ENCODE peak calls at places on chromosomes 4 and X, in five cellular contexts. One of them, this sample, is unnamed.

GRCh38 chr4:1164040-1164439 is 8.3 kb downstream of the SPON2 start:
- DNase-seq in EH: no peak
- DNase-seq in left ventricle myocardium superior: no peak
- DNase-seq in H4: no peak
- DNase-seq in stomach: no peak
- DNase-seq in this sample: peak

GRCh38 chrX:17750436-17750835 is 13.1 kb downstream of the SCML1 start:
- DNase-seq in H4: no peak
- DNase-seq in left ventricle myocardium superior: no peak
- DNase-seq in stomach: no peak
- DNase-seq in EH: no peak
- DNase-seq in this sample: no peak

GRCh38 chr4:145061325-145061920 is 36.6 kb downstream of the ANAPC10 start:
- DNase-seq in H4: peak
- DNase-seq in stomach: no peak
- DNase-seq in EH: peak
- DNase-seq in left ventricle myocardium superior: no peak
- DNase-seq in this sample: peak

GRCh38 chr4:143354990-143355389 is 18.3 kb downstream of the GAB1 start:
- DNase-seq in EH: no peak
- DNase-seq in stomach: no peak
- DNase-seq in H4: no peak
- DNase-seq in left ventricle myocardium superior: no peak
- DNase-seq in this sample: no peak

GRCh38 chrX:27254663-27255062 is 208.5 kb downstream of the PPP4R3C start:
- DNase-seq in stomach: no peak
- DNase-seq in left ventricle myocardium superior: no peak
- DNase-seq in EH: no peak
- DNase-seq in H4: no peak
- DNase-seq in this sample: no peak

GRCh38 chrX:41122664-41123257 is 37.5 kb downstream of the USP9X start:
- DNase-seq in stomach: no peak
- DNase-seq in left ventricle myocardium superior: no peak
- DNase-seq in H4: no peak
- DNase-seq in EH: no peak
- DNase-seq in this sample: no peak

GRCh38 chr4:121070696-121071639 is 1.4 kb downstream of the NDNF start:
- DNase-seq in EH: peak
- DNase-seq in H4: peak
- DNase-seq in stomach: no peak
- DNase-seq in left ventricle myocardium superior: peak
- DNase-seq in this sample: no peak

GRCh38 chrX:43557792-43558191 is 98.3 kb upstream of the MAOA start:
- DNase-seq in stomach: peak
- DNase-seq in EH: peak
- DNase-seq in left ventricle myocardium superior: peak
- DNase-seq in H4: peak
- DNase-seq in this sample: peak

GRCh38 chrX:136816970-136817369 is 36.2 kb upstream of the ARHGEF6 start:
- DNase-seq in EH: peak
- DNase-seq in H4: no peak
- DNase-seq in left ventricle myocardium superior: no peak
- DNase-seq in stomach: no peak
- DNase-seq in this sample: no peak

GRCh38 chr4:74097631-74098550 is 1.1 kb downstream of the CXCL2 start:
- DNase-seq in stomach: no peak
- DNase-seq in left ventricle myocardium superior: no peak
- DNase-seq in EH: no peak
- DNase-seq in H4: no peak
- DNase-seq in this sample: no peak

GRCh38 chr4:1015746-1016145 is 4.3 kb downstream of the FGFRL1 start:
- DNase-seq in H4: no peak
- DNase-seq in left ventricle myocardium superior: no peak
- DNase-seq in stomach: no peak
- DNase-seq in EH: no peak
- DNase-seq in this sample: no peak

GRCh38 chr4:24794111-24794860 is 1.1 kb upstream of the SOD3 start:
- DNase-seq in stomach: no peak
- DNase-seq in H4: no peak
- DNase-seq in EH: peak
- DNase-seq in left ventricle myocardium superior: peak
- DNase-seq in this sample: no peak

GRCh38 chr4:86496094-86497060 is 97.7 kb upstream of the PTPN13 start:
- DNase-seq in H4: no peak
- DNase-seq in stomach: peak
- DNase-seq in EH: peak
- DNase-seq in left ventricle myocardium superior: no peak
- DNase-seq in this sample: peak

GRCh38 chr4:183362916-183363542 is 40.8 kb upstream of the CLDN24 start:
- DNase-seq in left ventricle myocardium superior: no peak
- DNase-seq in EH: peak
- DNase-seq in H4: no peak
- DNase-seq in stomach: no peak
- DNase-seq in this sample: no peak

GRCh38 chr4:183136880-183137279 is 37.8 kb downstream of the WWC2 start:
- DNase-seq in H4: no peak
- DNase-seq in stomach: no peak
- DNase-seq in EH: peak
- DNase-seq in left ventricle myocardium superior: no peak
- DNase-seq in this sample: no peak

GRCh38 chrX:105475801-105476200 is 255.3 kb upstream of the TEX13A start:
- DNase-seq in H4: no peak
- DNase-seq in stomach: no peak
- DNase-seq in EH: no peak
- DNase-seq in left ventricle myocardium superior: no peak
- DNase-seq in this sample: no peak

GRCh38 chrX:41238543-41238942 is 95.4 kb upstream of the DDX3X start:
- DNase-seq in EH: peak
- DNase-seq in stomach: no peak
- DNase-seq in left ventricle myocardium superior: no peak
- DNase-seq in H4: no peak
- DNase-seq in this sample: peak

GRCh38 chr4:6885953-6886557 is 23.6 kb upstream of the TBC1D14 start:
- DNase-seq in H4: no peak
- DNase-seq in left ventricle myocardium superior: peak
- DNase-seq in EH: peak
- DNase-seq in stomach: peak
- DNase-seq in this sample: no peak

GRCh38 chr4:10582059-10582686 is 102.4 kb downstream of the CLNK start:
- DNase-seq in stomach: peak
- DNase-seq in left ventricle myocardium superior: no peak
- DNase-seq in H4: peak
- DNase-seq in EH: peak
- DNase-seq in this sample: peak

GRCh38 chr4:155402941-155403340 is 26.2 kb upstream of the MAP9 start:
- DNase-seq in H4: no peak
- DNase-seq in left ventricle myocardium superior: no peak
- DNase-seq in EH: no peak
- DNase-seq in stomach: no peak
- DNase-seq in this sample: no peak

GRCh38 chrX:102085706-102086105 is 39.8 kb upstream of the TCEAL2 start:
- DNase-seq in EH: peak
- DNase-seq in H4: no peak
- DNase-seq in stomach: no peak
- DNase-seq in left ventricle myocardium superior: no peak
- DNase-seq in this sample: no peak

GRCh38 chr4:179872751-179873150 is 2370.5 kb upstream of the TENM3 start:
- DNase-seq in H4: no peak
- DNase-seq in stomach: no peak
- DNase-seq in left ventricle myocardium superior: no peak
- DNase-seq in EH: no peak
- DNase-seq in this sample: peak

GRCh38 chr4:95215991-95216605 is 332.7 kb downstream of the UNC5C start:
- DNase-seq in left ventricle myocardium superior: no peak
- DNase-seq in H4: no peak
- DNase-seq in EH: no peak
- DNase-seq in stomach: no peak
- DNase-seq in this sample: no peak

GRCh38 chr4:65437102-65437501 is 233.2 kb downstream of the EPHA5 start:
- DNase-seq in H4: no peak
- DNase-seq in stomach: no peak
- DNase-seq in left ventricle myocardium superior: no peak
- DNase-seq in EH: no peak
- DNase-seq in this sample: no peak

GRCh38 chrX:12984629-12985303 is 9.9 kb downstream of the TMSB4X start:
- DNase-seq in left ventricle myocardium superior: peak
- DNase-seq in EH: peak
- DNase-seq in H4: peak
- DNase-seq in stomach: peak
- DNase-seq in this sample: peak

GRCh38 chrX:152896450-152896849 is 1.4 kb upstream of the ZNF185 start:
- DNase-seq in left ventricle myocardium superior: no peak
- DNase-seq in EH: peak
- DNase-seq in H4: no peak
- DNase-seq in stomach: no peak
- DNase-seq in this sample: no peak

GRCh38 chr4:63589796-63590195 is 819.5 kb downstream of the TECRL start:
- DNase-seq in H4: no peak
- DNase-seq in left ventricle myocardium superior: no peak
- DNase-seq in stomach: no peak
- DNase-seq in EH: no peak
- DNase-seq in this sample: no peak

GRCh38 chr4:2150076-2150475 is 90.9 kb downstream of the NAT8L start:
- DNase-seq in H4: no peak
- DNase-seq in left ventricle myocardium superior: no peak
- DNase-seq in stomach: no peak
- DNase-seq in EH: no peak
- DNase-seq in this sample: no peak

GRCh38 chr4:114040319-114041116 is 61.1 kb upstream of the ARSJ start:
- DNase-seq in H4: peak
- DNase-seq in EH: peak
- DNase-seq in left ventricle myocardium superior: no peak
- DNase-seq in stomach: no peak
- DNase-seq in this sample: peak

GRCh38 chrX:38151426-38151825 is 69.2 kb downstream of the SRPX start:
- DNase-seq in EH: peak
- DNase-seq in left ventricle myocardium superior: no peak
- DNase-seq in stomach: no peak
- DNase-seq in H4: peak
- DNase-seq in this sample: no peak

GRCh38 chr4:53130896-53131561 is 234.8 kb downstream of the SCFD2 start:
- DNase-seq in H4: no peak
- DNase-seq in EH: no peak
- DNase-seq in stomach: no peak
- DNase-seq in left ventricle myocardium superior: no peak
- DNase-seq in this sample: no peak

GRCh38 chrX:17397074-17397473 is 22.1 kb downstream of the NHS start:
- DNase-seq in stomach: no peak
- DNase-seq in EH: peak
- DNase-seq in left ventricle myocardium superior: no peak
- DNase-seq in H4: peak
- DNase-seq in this sample: no peak

GRCh38 chr4:114780205-114780604 is 181.6 kb downstream of the UGT8 start:
- DNase-seq in H4: peak
- DNase-seq in left ventricle myocardium superior: no peak
- DNase-seq in EH: peak
- DNase-seq in stomach: no peak
- DNase-seq in this sample: peak

GRCh38 chrX:68842351-68842750 is 13.5 kb downstream of the EFNB1 start:
- DNase-seq in left ventricle myocardium superior: no peak
- DNase-seq in stomach: no peak
- DNase-seq in H4: no peak
- DNase-seq in EH: no peak
- DNase-seq in this sample: no peak